ENCODE peak calls at places on chromosomes 4 and X, in six cellular contexts. D, B, X, W, G and F are unnamed samples.

GRCh38 chrX:100939336-100939735 is 10.6 kb upstream of the XKRX start:
- DNase-seq in W (no peak), G (no peak), X (no peak), D (no peak), B (no peak), F (no peak)

GRCh38 chr4:56755901-56756300 is 65.6 kb downstream of the SPINK2 start:
- DNase-seq in G (no peak), W (no peak), D (no peak), B (no peak), X (no peak), F (no peak)

GRCh38 chr4:185276036-185276435 is 66.6 kb downstream of the SNX25 start:
- DNase-seq in D (no peak), W (no peak), G (no peak), B (no peak), X (no peak), F (no peak)

GRCh38 chrX:119887721-119888425 is 7.8 kb upstream of the AKAP14 start:
- DNase-seq in D (peak; percentile 59), G (peak; percentile 70), X (peak; percentile 42), W (peak; percentile 13), B (no peak), F (no peak)

GRCh38 chr4:87128006-87128705 is 92.3 kb downstream of the KLHL8 start:
- DNase-seq in D (no peak), W (no peak), G (no peak), B (no peak), X (no peak), F (no peak)

GRCh38 chr4:185318679-185319078 is 77.0 kb downstream of the LRP2BP start:
- DNase-seq in W (no peak), G (peak; percentile 34), B (no peak), X (no peak), D (no peak), F (no peak)

GRCh38 chr4:75547647-75548387 is 8.0 kb upstream of the ODAPH start:
- DNase-seq in W (no peak), D (no peak), G (peak; percentile 74), B (no peak), X (no peak), F (no peak)

GRCh38 chr4:87387237-87387636 is 3.8 kb downstream of the HSD17B11 start:
- DNase-seq in X (no peak), B (no peak), W (no peak), G (no peak), D (no peak), F (no peak)

GRCh38 chr4:34676390-34676789 is 1567.9 kb downstream of the ARAP2 start:
- DNase-seq in W (no peak), X (no peak), D (no peak), G (no peak), B (no peak), F (no peak)

GRCh38 chr4:68152411-68152810 is 22.7 kb upstream of the TMPRSS11F start:
- DNase-seq in G (no peak), B (no peak), X (no peak), W (no peak), D (no peak), F (no peak)

GRCh38 chr4:83686166-83686565 is 150.3 kb downstream of the GPAT3 start:
- DNase-seq in D (no peak), B (no peak), X (no peak), W (no peak), G (peak; percentile 4), F (no peak)

GRCh38 chrX:84747516-84747915 is 245.3 kb upstream of the HDX start:
- DNase-seq in X (no peak), W (no peak), B (no peak), D (no peak), G (no peak), F (no peak)

GRCh38 chr4:148776944-148777343 is 334.7 kb upstream of the NR3C2 start:
- DNase-seq in W (no peak), G (no peak), X (no peak), D (no peak), B (no peak), F (no peak)